ENCODE peak calls at places on chromosomes 12 and 14, in nine cellular contexts. Z is colonic mucosa, H is A549, J is A673, O is AG10803, U is RWPE1, V is AG04449, C is lower leg skin, G is tibial artery. R is an unnamed sample.
A peak's percentile ranks its signal among the peaks of the same experiment; 100 is the strongest.

GRCh38 chr12:69688021-69688420 is 11.1 kb downstream of the BEST3 start:
- DNase-seq in O (peak; percentile 20), V (no peak), J (no peak), G (no peak), H (no peak), C (no peak), Z (no peak), U (peak; percentile 38), R (no peak)

GRCh38 chr12:117333331-117334000 is 28.0 kb downstream of the NOS1 start:
- DNase-seq in H (no peak), U (no peak), J (peak; percentile 58), Z (no peak), C (no peak), V (no peak), G (no peak), O (no peak), R (no peak)

GRCh38 chr12:46260153-46260912 is 8.5 kb downstream of the SLC38A1 start:
- DNase-seq in J (no peak), O (peak; percentile 81), H (no peak), C (no peak), Z (no peak), V (peak; percentile 40), G (no peak), U (no peak), R (peak; percentile 42)

GRCh38 chr12:68960162-68960501 is 27.2 kb upstream of the CPM start:
- DNase-seq in J (no peak), H (no peak), Z (no peak), V (no peak), C (no peak), G (no peak), U (no peak), O (peak; percentile 60), R (no peak)

GRCh38 chr12:122422769-122423257 is 344 bp upstream of the CLIP1 start:
- DNase-seq in U (no peak), G (no peak), V (no peak), C (no peak), H (peak; percentile 76), O (peak; percentile 62), J (peak; percentile 60), Z (peak; percentile 38), R (peak; percentile 41)

GRCh38 chr14:57182760-57183503 is 85.8 kb downstream of the EXOC5 start:
- DNase-seq in Z (no peak), H (peak; percentile 34), V (no peak), O (no peak), U (peak; percentile 16), C (no peak), G (no peak), J (peak; percentile 76), R (peak; percentile 2)

GRCh38 chr12:100927825-100928224 is 133.2 kb downstream of the ANO4 start:
- DNase-seq in U (peak; percentile 58), H (no peak), J (no peak), C (no peak), G (no peak), Z (no peak), O (peak; percentile 33), V (no peak), R (peak; percentile 44)

GRCh38 chr12:6234214-6234613 is 34.0 kb downstream of the CD9 start:
- DNase-seq in H (no peak), Z (no peak), U (no peak), C (no peak), O (peak; percentile 87), J (no peak), V (no peak), G (no peak), R (no peak)

GRCh38 chr12:21296751-21297406 is 37.8 kb downstream of the SLCO1A2 start:
- DNase-seq in G (no peak), Z (no peak), H (peak; percentile 16), J (peak; percentile 15), C (no peak), V (no peak), O (peak; percentile 15), U (peak; percentile 15), R (peak; percentile 6)

GRCh38 chr14:102262894-102263462 is 42.0 kb downstream of the MOK start:
- DNase-seq in Z (no peak), H (peak; percentile 54), V (no peak), U (peak; percentile 83), G (no peak), O (no peak), C (no peak), J (no peak), R (peak; percentile 25)

GRCh38 chr14:68343534-68344093 is 449.3 kb downstream of the ZFP36L1 start:
- DNase-seq in J (no peak), H (no peak), G (no peak), Z (no peak), C (no peak), O (no peak), V (no peak), U (no peak), R (no peak)

GRCh38 chr12:46267618-46268348 is 1.1 kb downstream of the SLC38A1 start:
- DNase-seq in V (no peak), U (peak; percentile 28), Z (peak; percentile 38), H (peak; percentile 34), C (peak; percentile 88), G (no peak), O (peak; percentile 25), J (peak; percentile 36), R (peak; percentile 10)

DNA sequence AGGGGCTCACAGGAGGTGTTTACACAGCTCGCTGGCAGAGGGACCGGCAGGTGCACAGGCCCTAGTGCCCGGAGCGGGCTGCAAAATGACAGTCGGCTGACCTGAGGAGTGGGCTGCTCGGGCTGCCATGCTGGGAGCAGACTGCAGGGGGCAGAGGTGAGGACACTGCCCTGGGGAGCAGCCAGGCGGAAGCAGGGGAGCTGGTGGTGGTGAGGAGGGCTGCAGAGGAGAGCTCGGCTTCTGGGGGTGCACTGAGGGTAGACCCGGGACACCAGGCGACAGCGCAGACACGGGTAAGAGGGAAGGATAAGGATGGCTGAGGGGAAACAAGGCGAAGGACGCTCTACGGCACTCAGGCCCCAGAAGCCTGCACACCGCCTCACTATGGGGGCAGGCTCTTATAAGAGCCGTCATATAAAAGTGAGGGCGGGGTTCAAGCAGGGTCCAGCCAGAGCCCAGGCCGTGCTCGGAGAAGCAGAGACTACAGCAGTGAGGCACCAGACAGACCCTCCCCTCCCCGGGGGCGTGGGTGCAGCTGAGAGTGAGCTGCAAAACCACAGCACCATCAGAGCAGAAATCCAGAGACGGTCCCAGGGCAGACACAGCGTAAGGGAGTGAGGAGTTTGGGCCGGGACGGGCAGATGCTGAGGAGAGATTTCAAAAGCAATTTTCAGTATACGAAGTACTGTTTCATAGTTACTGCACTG is 62.5 kb downstream of the CCDC88C start:
- DNase-seq in Z (peak; percentile 56), O (no peak), U (no peak), C (no peak), G (no peak), H (no peak), J (no peak), V (no peak), R (no peak)
- TF ChIP-seq CTCF in Z (peak; percentile 66), O (no peak), U (no peak), C (no peak), G (no peak), H (no peak), J (peak; percentile 53), V (peak; percentile 14), R (peak; percentile 43)

GRCh38 chr14:73731111-73731510 is 16.9 kb upstream of the PNMA1 start:
- DNase-seq in U (no peak), V (no peak), Z (no peak), G (no peak), H (no peak), J (no peak), O (no peak), C (peak; percentile 29), R (no peak)

GRCh38 chr14:73728106-73729014 is 14.2 kb upstream of the PNMA1 start:
- DNase-seq in J (peak; percentile 75), Z (peak; percentile 97), C (peak; percentile 96), U (peak; percentile 76), V (no peak), O (peak; percentile 69), H (peak; percentile 78), G (peak; percentile 89), R (peak; percentile 53)

GRCh38 chr14:73727181-73727580 is 13.0 kb upstream of the PNMA1 start:
- DNase-seq in J (no peak), O (no peak), C (peak; percentile 77), V (no peak), H (no peak), G (peak; percentile 61), U (no peak), Z (no peak), R (no peak)

GRCh38 chr14:73729556-73730265 is 15.5 kb upstream of the PNMA1 start:
- DNase-seq in J (no peak), C (peak; percentile 84), H (no peak), G (peak; percentile 66), V (no peak), Z (peak; percentile 65), U (no peak), O (no peak), R (no peak)

GRCh38 chr14:73729015-73729330 is 14.8 kb upstream of the PNMA1 start:
- DNase-seq in H (no peak), Z (no peak), C (no peak), U (no peak), O (no peak), V (no peak), J (no peak), G (no peak), R (no peak)
- TF ChIP-seq CTCF in H (no peak), Z (no peak), C (no peak), U (peak; percentile 30), O (no peak), V (no peak), J (peak; percentile 18), G (no peak), R (peak; percentile 38)

DNA sequence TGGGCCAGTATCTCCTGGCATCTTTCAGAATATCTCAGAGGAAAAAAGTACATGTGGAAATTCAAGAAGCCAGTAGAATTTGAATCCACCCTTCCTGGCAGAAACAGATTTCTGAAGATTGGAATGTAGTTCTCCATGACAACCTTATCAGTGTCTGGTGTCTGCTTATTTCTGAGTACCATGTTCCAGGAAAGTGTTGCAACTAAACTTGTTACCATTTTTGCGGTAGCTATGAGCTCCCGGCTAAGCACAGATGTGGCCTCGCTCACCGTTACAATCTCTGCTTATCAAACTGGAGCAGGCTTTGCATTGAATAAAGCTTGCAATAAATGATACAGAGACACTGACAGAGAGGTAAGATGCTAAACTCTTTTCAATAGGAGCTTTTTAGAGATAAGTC is 13.0 kb upstream of the ITPR2 start:
- DNase-seq in V (peak; percentile 71), G (no peak), O (peak; percentile 84), H (no peak), U (no peak), C (no peak), Z (no peak), J (no peak), R (peak; percentile 68)
- TF ChIP-seq CTCF in V (no peak), G (no peak), O (no peak), H (no peak), U (no peak), C (no peak), Z (no peak), J (no peak), R (no peak)

GRCh38 chr14:55133416-55133815 is 4.4 kb downstream of the LGALS3 start:
- DNase-seq in C (no peak), U (no peak), O (no peak), H (no peak), J (peak; percentile 63), G (no peak), V (no peak), Z (no peak), R (peak; percentile 65)
- TF ChIP-seq CTCF in C (no peak), U (no peak), O (no peak), H (no peak), J (peak; percentile 60), G (peak; percentile 24), V (peak; percentile 33), Z (no peak), R (peak; percentile 70)

R was measured in HFFc6.